ENCODE peak calls at places on chromosome 1, in four cellular contexts. C is KBM-7, F is AG04450, I is T1000. A is an unnamed sample.
A peak's percentile ranks its signal among the peaks of the same experiment; 100 is the strongest.

GRCh38 chr1:101566883-101567538 is 330.2 kb downstream of the S1PR1 start:
- DNase-seq in C (no peak), I (no peak), F (no peak), A (no peak)

GRCh38 chr1:8464377-8464776 is 146.5 kb downstream of the SLC45A1 start:
- DNase-seq in C (no peak), I (no peak), F (no peak), A (no peak)

GRCh38 chr1:227785812-227786608 is 29.5 kb upstream of the PRSS38 start:
- DNase-seq in F (no peak), I (no peak), C (no peak), A (no peak)

GRCh38 chr1:175597969-175598765 is 145.2 kb downstream of the TNR start:
- DNase-seq in I (no peak), F (no peak), C (no peak), A (no peak)

GRCh38 chr1:176693697-176694329 is 230.8 kb downstream of the PAPPA2 start:
- DNase-seq in F (no peak), C (no peak), I (no peak), A (no peak)

GRCh38 chr1:102799496-102799895 is 308.8 kb downstream of the COL11A1 start:
- DNase-seq in C (no peak), F (peak; percentile 1), I (no peak), A (no peak)

GRCh38 chr1:37630426-37631038 is 4.2 kb downstream of the RSPO1 start:
- DNase-seq in C (no peak), I (no peak), F (no peak), A (no peak)

GRCh38 chr1:47781171-47781959 is 215.8 kb downstream of the TRABD2B start:
- DNase-seq in C (no peak), F (no peak), I (no peak), A (no peak)

A was measured in Jurkat, Clone E6-1.